ENCODE peak calls at places on chromosomes 3 and 15, in six cellular contexts. One of them, this sample, is unnamed.

GRCh38 chr15:76904461-76905012 is 603 bp downstream of the SCAPER start:
- DNase-seq in fibroblast of lung: peak; percentile 6
- DNase-seq in stomach: peak; percentile 28
- DNase-seq in CD8-positive, alpha-beta T cell: peak; percentile 16
- DNase-seq in uterus: no peak
- DNase-seq in IMR-90: peak; percentile 16
- DNase-seq in this sample: peak; percentile 37

GRCh38 chr3:69058180-69058946 is 6.2 kb upstream of the TMF1 start:
- DNase-seq in CD8-positive, alpha-beta T cell: no peak
- DNase-seq in stomach: no peak
- DNase-seq in IMR-90: no peak
- DNase-seq in uterus: no peak
- DNase-seq in fibroblast of lung: no peak
- DNase-seq in this sample: no peak

GRCh38 chr15:100005715-100006114 is 272.5 kb upstream of the LYSMD4 start:
- DNase-seq in uterus: no peak
- DNase-seq in stomach: no peak
- DNase-seq in CD8-positive, alpha-beta T cell: no peak
- DNase-seq in fibroblast of lung: no peak
- DNase-seq in IMR-90: no peak
- DNase-seq in this sample: no peak

GRCh38 chr3:27714692-27715453 is 7.2 kb downstream of the EOMES start:
- DNase-seq in fibroblast of lung: no peak
- DNase-seq in stomach: peak; percentile 58
- DNase-seq in CD8-positive, alpha-beta T cell: peak; percentile 49
- DNase-seq in uterus: no peak
- DNase-seq in IMR-90: no peak
- DNase-seq in this sample: peak; percentile 84

GRCh38 chr15:42919794-42920280 is 741 bp downstream of the TTBK2 start:
- DNase-seq in fibroblast of lung: peak; percentile 53
- DNase-seq in IMR-90: peak; percentile 25
- DNase-seq in stomach: no peak
- DNase-seq in CD8-positive, alpha-beta T cell: peak; percentile 13
- DNase-seq in uterus: no peak
- DNase-seq in this sample: no peak

GRCh38 chr3:15557511-15557946 is 36.0 kb upstream of the COLQ start:
- DNase-seq in IMR-90: peak; percentile 75
- DNase-seq in CD8-positive, alpha-beta T cell: peak; percentile 43
- DNase-seq in uterus: peak; percentile 18
- DNase-seq in stomach: peak; percentile 52
- DNase-seq in fibroblast of lung: peak; percentile 73
- DNase-seq in this sample: no peak

GRCh38 chr15:57732526-57733331 is 26.2 kb downstream of the POLR2M start:
- DNase-seq in fibroblast of lung: peak; percentile 45
- DNase-seq in uterus: no peak
- DNase-seq in stomach: peak; percentile 63
- DNase-seq in IMR-90: peak; percentile 50
- DNase-seq in CD8-positive, alpha-beta T cell: peak; percentile 54
- DNase-seq in this sample: no peak

GRCh38 chr3:108113975-108114374 is 23.1 kb upstream of the CD47 start:
- DNase-seq in fibroblast of lung: no peak
- DNase-seq in IMR-90: no peak
- DNase-seq in stomach: no peak
- DNase-seq in uterus: no peak
- DNase-seq in CD8-positive, alpha-beta T cell: no peak
- DNase-seq in this sample: peak; percentile 65

GRCh38 chr15:98405013-98405412 is 243.3 kb upstream of the IGF1R start:
- DNase-seq in IMR-90: no peak
- DNase-seq in fibroblast of lung: no peak
- DNase-seq in uterus: no peak
- DNase-seq in stomach: no peak
- DNase-seq in CD8-positive, alpha-beta T cell: no peak
- DNase-seq in this sample: no peak

GRCh38 chr3:119636891-119637611 is 23.3 kb downstream of the POPDC2 start:
- DNase-seq in CD8-positive, alpha-beta T cell: no peak
- DNase-seq in IMR-90: no peak
- DNase-seq in fibroblast of lung: no peak
- DNase-seq in uterus: no peak
- DNase-seq in stomach: no peak
- DNase-seq in this sample: no peak

GRCh38 chr3:31166249-31166885 is 271.9 kb upstream of the GADL1 start:
- DNase-seq in IMR-90: peak; percentile 84
- DNase-seq in fibroblast of lung: peak; percentile 95
- DNase-seq in uterus: no peak
- DNase-seq in stomach: peak; percentile 70
- DNase-seq in CD8-positive, alpha-beta T cell: no peak
- DNase-seq in this sample: no peak

GRCh38 chr3:183508818-183509217 is 46.7 kb downstream of the KLHL6 start:
- DNase-seq in stomach: no peak
- DNase-seq in IMR-90: no peak
- DNase-seq in uterus: no peak
- DNase-seq in CD8-positive, alpha-beta T cell: no peak
- DNase-seq in fibroblast of lung: no peak
- DNase-seq in this sample: no peak

GRCh38 chr15:68285243-68285980 is 7.9 kb downstream of the FEM1B start:
- DNase-seq in CD8-positive, alpha-beta T cell: no peak
- DNase-seq in fibroblast of lung: no peak
- DNase-seq in IMR-90: no peak
- DNase-seq in stomach: no peak
- DNase-seq in uterus: no peak
- DNase-seq in this sample: no peak

GRCh38 chr15:29600262-29600661 is 222.0 kb downstream of the TJP1 start:
- DNase-seq in uterus: no peak
- DNase-seq in fibroblast of lung: no peak
- DNase-seq in IMR-90: no peak
- DNase-seq in stomach: no peak
- DNase-seq in CD8-positive, alpha-beta T cell: no peak
- DNase-seq in this sample: no peak

GRCh38 chr3:100455841-100456550 is 36.4 kb upstream of the TMEM45A start:
- DNase-seq in uterus: no peak
- DNase-seq in fibroblast of lung: no peak
- DNase-seq in CD8-positive, alpha-beta T cell: no peak
- DNase-seq in stomach: no peak
- DNase-seq in IMR-90: no peak
- DNase-seq in this sample: no peak

GRCh38 chr3:182349951-182350350 is 443.4 kb upstream of the ATP11B start:
- DNase-seq in uterus: no peak
- DNase-seq in CD8-positive, alpha-beta T cell: no peak
- DNase-seq in stomach: no peak
- DNase-seq in IMR-90: no peak
- DNase-seq in fibroblast of lung: no peak
- DNase-seq in this sample: no peak

GRCh38 chr3:184524981-184525336 is 36.6 kb upstream of the EPHB3 start:
- DNase-seq in CD8-positive, alpha-beta T cell: no peak
- DNase-seq in IMR-90: no peak
- DNase-seq in fibroblast of lung: no peak
- DNase-seq in uterus: no peak
- DNase-seq in stomach: no peak
- DNase-seq in this sample: no peak

GRCh38 chr15:98865397-98866339 is 141.9 kb downstream of the PGPEP1L start:
- DNase-seq in stomach: peak; percentile 78
- DNase-seq in CD8-positive, alpha-beta T cell: peak; percentile 69
- DNase-seq in IMR-90: peak; percentile 68
- DNase-seq in uterus: peak; percentile 80
- DNase-seq in fibroblast of lung: peak; percentile 80
- DNase-seq in this sample: peak; percentile 94

GRCh38 chr3:169812844-169813677 is at the start of the genes LRRC34 and LRRIQ4:
- DNase-seq in uterus: peak; percentile 56
- DNase-seq in fibroblast of lung: peak; percentile 55
- DNase-seq in stomach: peak; percentile 69
- DNase-seq in CD8-positive, alpha-beta T cell: peak; percentile 66
- DNase-seq in IMR-90: peak; percentile 43
- DNase-seq in this sample: peak; percentile 89

GRCh38 chr15:60972866-60973265 is 256.2 kb downstream of the RORA start:
- DNase-seq in fibroblast of lung: peak; percentile 82
- DNase-seq in uterus: no peak
- DNase-seq in IMR-90: peak; percentile 93
- DNase-seq in CD8-positive, alpha-beta T cell: no peak
- DNase-seq in stomach: no peak
- DNase-seq in this sample: no peak

GRCh38 chr3:129616713-129617112 is 10.2 kb upstream of the PLXND1 start:
- DNase-seq in stomach: no peak
- DNase-seq in uterus: no peak
- DNase-seq in IMR-90: peak; percentile 83
- DNase-seq in fibroblast of lung: peak; percentile 55
- DNase-seq in CD8-positive, alpha-beta T cell: no peak
- DNase-seq in this sample: peak; percentile 73

GRCh38 chr3:127149621-127150310 is 43.2 kb upstream of the PRR23E start:
- DNase-seq in uterus: peak; percentile 1
- DNase-seq in stomach: peak; percentile 21
- DNase-seq in IMR-90: no peak
- DNase-seq in fibroblast of lung: no peak
- DNase-seq in CD8-positive, alpha-beta T cell: no peak
- DNase-seq in this sample: no peak

GRCh38 chr15:62749445-62749844 is 293.1 kb upstream of the TPM1 start:
- DNase-seq in uterus: no peak
- DNase-seq in IMR-90: peak; percentile 22
- DNase-seq in fibroblast of lung: peak; percentile 34
- DNase-seq in stomach: no peak
- DNase-seq in CD8-positive, alpha-beta T cell: no peak
- DNase-seq in this sample: no peak

DNA sequence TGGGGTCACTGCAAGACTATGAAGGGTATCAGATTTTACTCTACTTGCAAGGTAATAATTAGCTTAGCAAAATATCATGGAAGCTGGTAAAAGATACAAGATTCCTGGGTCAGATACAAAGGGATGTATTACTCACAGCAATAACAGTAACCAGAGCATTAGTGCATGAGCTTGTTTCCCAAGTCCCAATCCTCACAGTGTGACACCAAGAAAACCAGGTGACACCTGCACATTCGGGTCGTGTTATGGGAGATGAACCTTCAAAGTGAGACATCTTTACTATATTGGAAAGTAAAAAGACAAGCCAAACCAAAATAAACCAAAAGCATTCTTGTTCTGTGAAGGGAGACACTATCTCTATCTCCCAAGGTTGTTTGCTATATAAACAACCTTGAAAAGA is 528.7 kb upstream of the TGFBR2 start:
- DNase-seq in stomach: no peak
- DNase-seq in fibroblast of lung: no peak
- DNase-seq in CD8-positive, alpha-beta T cell: no peak
- DNase-seq in uterus: no peak
- DNase-seq in IMR-90: no peak
- DNase-seq in this sample: no peak
- H3K4me3 ChIP-seq in stomach: no peak overlapping the region
- H3K4me3 ChIP-seq in fibroblast of lung: no peak overlapping the region
- H3K4me3 ChIP-seq in CD8-positive, alpha-beta T cell: no peak overlapping the region
- H3K4me3 ChIP-seq in uterus: no peak overlapping the region
- H3K4me3 ChIP-seq in IMR-90: no peak overlapping the region
- H3K4me3 ChIP-seq in this sample: no peak overlapping the region

GRCh38 chr3:57680046-57680445 is 12.8 kb downstream of the DENND6A start:
- DNase-seq in CD8-positive, alpha-beta T cell: no peak
- DNase-seq in IMR-90: no peak
- DNase-seq in fibroblast of lung: no peak
- DNase-seq in stomach: no peak
- DNase-seq in uterus: no peak
- DNase-seq in this sample: no peak

GRCh38 chr3:57681691-57682090 is 11.2 kb downstream of the DENND6A start:
- DNase-seq in IMR-90: no peak
- DNase-seq in uterus: no peak
- DNase-seq in CD8-positive, alpha-beta T cell: no peak
- DNase-seq in fibroblast of lung: no peak
- DNase-seq in stomach: no peak
- DNase-seq in this sample: no peak

GRCh38 chr3:57683286-57683685 is 9.6 kb downstream of the DENND6A start:
- DNase-seq in IMR-90: no peak
- DNase-seq in CD8-positive, alpha-beta T cell: no peak
- DNase-seq in uterus: no peak
- DNase-seq in stomach: no peak
- DNase-seq in fibroblast of lung: no peak
- DNase-seq in this sample: no peak

GRCh38 chr3:57682284-57682683 is 10.6 kb downstream of the DENND6A start:
- DNase-seq in uterus: no peak
- DNase-seq in stomach: no peak
- DNase-seq in IMR-90: peak; percentile 53
- DNase-seq in CD8-positive, alpha-beta T cell: no peak
- DNase-seq in fibroblast of lung: peak; percentile 32
- DNase-seq in this sample: no peak
- H3K4me1 ChIP-seq in uterus: no peaks in the 10 kb centered on the region
- H3K4me1 ChIP-seq in stomach: peaks cover 58% of the 10 kb centered on the region
- H3K4me1 ChIP-seq in IMR-90: no peaks in the 10 kb centered on the region
- H3K4me1 ChIP-seq in CD8-positive, alpha-beta T cell: peaks cover 56% of the 10 kb centered on the region
- H3K4me1 ChIP-seq in fibroblast of lung: no peaks in the 10 kb centered on the region
- H3K4me1 ChIP-seq in this sample: peaks cover 36% of the 10 kb centered on the region

DNA sequence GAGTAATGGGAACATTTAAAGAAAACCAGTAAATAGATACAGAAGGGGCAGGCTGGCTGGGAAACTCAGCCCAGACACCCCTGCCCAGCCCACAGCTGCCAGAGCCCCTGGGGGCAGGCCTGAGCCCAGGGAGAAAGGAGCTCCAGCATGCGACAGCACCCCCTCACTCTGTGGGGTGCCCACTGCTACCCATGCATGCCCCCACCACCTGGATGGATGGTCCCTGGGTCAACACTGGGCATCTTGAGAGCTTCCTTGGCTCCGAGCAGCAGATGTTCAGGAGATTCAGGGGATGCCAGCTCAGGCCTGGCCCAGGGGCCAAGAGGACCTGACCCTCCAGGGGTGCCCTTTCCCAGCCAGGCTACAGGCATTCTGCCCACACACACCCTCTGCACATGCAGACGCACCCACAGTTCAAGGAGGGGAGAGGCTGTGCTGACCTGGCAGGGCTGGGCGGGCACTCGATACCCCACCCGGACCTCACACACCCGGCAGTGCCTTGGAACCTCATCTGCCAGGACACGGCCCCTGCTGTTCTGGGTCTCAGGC is 31.5 kb downstream of the PTH1R start:
- DNase-seq in fibroblast of lung: no peak
- DNase-seq in uterus: peak; percentile 23
- DNase-seq in IMR-90: no peak
- DNase-seq in CD8-positive, alpha-beta T cell: no peak
- DNase-seq in stomach: no peak
- DNase-seq in this sample: peak; percentile 32
- H3K4me3 ChIP-seq in fibroblast of lung: no peak overlapping the region
- H3K4me3 ChIP-seq in uterus: no peak overlapping the region
- H3K4me3 ChIP-seq in IMR-90: no peak overlapping the region
- H3K4me3 ChIP-seq in CD8-positive, alpha-beta T cell: no peak overlapping the region
- H3K4me3 ChIP-seq in stomach: no peak overlapping the region
- H3K4me3 ChIP-seq in this sample: no peak overlapping the region

DNA sequence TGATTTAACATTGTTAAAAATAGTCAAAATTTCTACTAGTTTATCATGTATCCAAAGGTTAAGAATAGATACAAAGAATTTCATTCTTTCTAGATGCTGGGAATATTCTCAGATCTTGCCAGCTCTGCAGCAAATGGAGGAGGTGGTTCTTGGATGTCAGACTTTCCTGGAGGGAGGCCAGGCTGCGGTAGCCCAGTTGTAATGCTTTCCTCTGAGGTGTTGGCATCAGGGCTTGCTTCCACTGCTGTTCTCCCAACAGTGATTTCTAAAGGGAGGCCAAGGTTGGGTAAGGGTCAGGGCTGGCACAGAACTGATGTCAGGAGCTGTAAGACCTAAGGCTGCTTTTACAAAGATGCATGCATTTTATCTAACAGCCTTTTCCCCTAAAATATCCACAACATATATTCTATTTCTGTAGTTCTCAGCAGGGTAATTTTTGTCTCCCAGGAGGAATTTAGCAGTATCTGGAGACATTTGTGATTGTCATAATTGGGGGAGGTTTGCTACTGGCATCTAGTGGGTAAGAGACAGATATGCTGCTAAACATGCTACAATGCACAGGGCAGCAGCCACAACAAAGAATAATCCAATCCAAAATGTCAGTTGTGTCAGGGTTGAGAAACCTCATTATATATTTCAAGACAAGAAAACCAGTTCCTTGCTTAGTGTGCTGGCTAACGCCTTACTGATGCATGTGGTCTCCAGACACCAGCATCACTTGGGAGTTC is 42.0 kb upstream of the SPTSSB start:
- DNase-seq in fibroblast of lung: peak; percentile 85
- DNase-seq in stomach: peak; percentile 71
- DNase-seq in uterus: peak; percentile 41
- DNase-seq in CD8-positive, alpha-beta T cell: no peak
- DNase-seq in IMR-90: peak; percentile 34
- DNase-seq in this sample: no peak
- H3K4me1 ChIP-seq in fibroblast of lung: peaks cover 9% of the 10 kb centered on the region
- H3K4me1 ChIP-seq in stomach: peaks cover 22% of the 10 kb centered on the region
- H3K4me1 ChIP-seq in uterus: no peaks in the 10 kb centered on the region
- H3K4me1 ChIP-seq in CD8-positive, alpha-beta T cell: no peaks in the 10 kb centered on the region
- H3K4me1 ChIP-seq in IMR-90: peaks cover 8% of the 10 kb centered on the region
- H3K4me1 ChIP-seq in this sample: no peaks in the 10 kb centered on the region

This sample was measured in left lung.